ENCODE peak calls at places on chromosomes 1 and 21, in four cellular contexts. F is K562, R is HL-60, H is GM12878. D is an unnamed sample.

GRCh38 chr1:116817582-116818064 is 63.4 kb downstream of the CD2 start:
- DNase-seq in R (peak; percentile 64), H (no peak), F (peak; percentile 86), D (peak; percentile 30)

GRCh38 chr1:112716133-112716720 is 1.1 kb upstream of the PPM1J start:
- DNase-seq in R (peak; percentile 81), F (peak; percentile 86), H (no peak), D (peak; percentile 59)

GRCh38 chr1:91790296-91790851 is 95.6 kb downstream of the TGFBR3 start:
- DNase-seq in F (no peak), H (no peak), R (no peak), D (no peak)

GRCh38 chr1:25700124-25700523 is 83.5 kb downstream of the MAN1C1 start:
- DNase-seq in F (no peak), H (no peak), R (no peak), D (no peak)

GRCh38 chr1:85406887-85407593 is 57.9 kb downstream of the DDAH1 start:
- DNase-seq in R (no peak), H (no peak), F (no peak), D (no peak)

GRCh38 chr1:36433102-36433501 is 17.1 kb downstream of the OSCP1 start:
- DNase-seq in F (no peak), H (no peak), R (no peak), D (no peak)

GRCh38 chr1:214989341-214989740 is 93.2 kb upstream of the KCNK2 start:
- DNase-seq in F (no peak), R (no peak), H (no peak), D (no peak)

GRCh38 chr1:224067621-224068457 is 46.1 kb upstream of the FBXO28 start:
- DNase-seq in H (no peak), R (no peak), F (no peak), D (no peak)

GRCh38 chr1:167763525-167764220 is 41.9 kb downstream of the MPZL1 start:
- DNase-seq in F (no peak), H (no peak), R (no peak), D (no peak)

GRCh38 chr1:14765773-14766172 is 167.3 kb downstream of the KAZN start:
- DNase-seq in R (no peak), H (no peak), F (no peak), D (no peak)

GRCh38 chr1:159774465-159774864 is 6.3 kb upstream of the DUSP23 start:
- DNase-seq in H (no peak), R (no peak), F (no peak), D (no peak)

GRCh38 chr1:3079381-3080093 is 10.5 kb downstream of the PRDM16 start:
- DNase-seq in H (no peak), R (no peak), F (no peak), D (no peak)

GRCh38 chr1:38013027-38013588 is 574 bp downstream of the UTP11 start:
- DNase-seq in R (no peak), F (peak; percentile 60), H (no peak), D (no peak)

GRCh38 chr1:85151446-85151845 is 49.4 kb downstream of the SYDE2 start:
- DNase-seq in H (no peak), F (no peak), R (no peak), D (no peak)

GRCh38 chr21:31520506-31521163 is 138.9 kb upstream of the SOD1 start:
- DNase-seq in R (no peak), H (no peak), F (no peak), D (no peak)

GRCh38 chr1:110070282-110070967 is at the start of gene ALX3:
- DNase-seq in R (no peak), H (no peak), F (no peak), D (no peak)

GRCh38 chr1:99685516-99686180 is 39.7 kb downstream of the PALMD start:
- DNase-seq in H (peak; percentile 13), F (peak; percentile 48), R (peak; percentile 67), D (peak; percentile 10)

GRCh38 chr1:21869620-21870121 is 57.6 kb downstream of the LDLRAD2 start:
- DNase-seq in H (no peak), F (no peak), R (no peak), D (no peak)

GRCh38 chr1:37556712-37557196 is at the start of gene DNALI1:
- DNase-seq in F (peak; percentile 94), R (no peak), H (no peak), D (peak; percentile 27)

GRCh38 chr1:147243228-147243685 is 773 bp downstream of the CHD1L start:
- DNase-seq in R (peak; percentile 23), H (no peak), F (peak; percentile 48), D (no peak)

GRCh38 chr1:236766506-236766905 is 28.6 kb upstream of the MTR start:
- DNase-seq in R (no peak), F (no peak), H (no peak), D (no peak)

GRCh38 chr1:70496181-70496580 is 85.1 kb downstream of the CTH start:
- DNase-seq in H (no peak), F (no peak), R (no peak), D (no peak)

GRCh38 chr21:39661121-39661520 is 48.4 kb downstream of the B3GALT5 start:
- DNase-seq in H (no peak), R (no peak), F (no peak), D (no peak)

GRCh38 chr1:245710961-245711903 is 556.4 kb downstream of the KIF26B start:
- DNase-seq in F (peak; percentile 38), H (no peak), R (peak; percentile 17), D (no peak)

GRCh38 chr1:63663873-63664272 is 70.7 kb downstream of the PGM1 start:
- DNase-seq in H (no peak), F (no peak), R (no peak), D (no peak)

GRCh38 chr1:163664706-163665321 is 343.1 kb downstream of the NUF2 start:
- DNase-seq in H (no peak), R (no peak), F (no peak), D (no peak)

GRCh38 chr1:207825719-207826556 is 74.1 kb downstream of the CD46 start:
- DNase-seq in F (peak; percentile 86), H (peak; percentile 98), R (peak; percentile 95), D (peak; percentile 53)

GRCh38 chr1:18560692-18561091 is 70.0 kb upstream of the PAX7 start:
- DNase-seq in H (no peak), R (no peak), F (no peak), D (no peak)

GRCh38 chr1:196027127-196027526 is 581.1 kb downstream of the KCNT2 start:
- DNase-seq in R (no peak), H (no peak), F (no peak), D (no peak)

GRCh38 chr1:163074004-163074403 is 4.8 kb downstream of the RGS4 start:
- DNase-seq in H (no peak), F (no peak), R (no peak), D (no peak)

GRCh38 chr1:63877816-63878215 is 104.0 kb downstream of the ROR1 start:
- DNase-seq in F (no peak), H (no peak), R (no peak), D (no peak)

GRCh38 chr1:62508187-62508758 is 71.4 kb downstream of the USP1 start:
- DNase-seq in R (peak; percentile 36), F (peak; percentile 15), H (peak; percentile 9), D (no peak)

GRCh38 chr1:65243492-65243891 is 65.9 kb upstream of the DNAJC6 start:
- DNase-seq in H (no peak), R (no peak), F (no peak), D (no peak)

GRCh38 chr1:85027242-85027983 is 20.9 kb downstream of the MCOLN3 start:
- DNase-seq in R (no peak), F (no peak), H (no peak), D (no peak)

GRCh38 chr1:44294588-44295007 is 60.5 kb downstream of the ERI3 start:
- DNase-seq in F (peak; percentile 79), H (no peak), R (peak; percentile 23), D (no peak)

GRCh38 chr1:181134543-181135461 is 46.3 kb downstream of the IER5 start:
- DNase-seq in H (peak; percentile 91), F (no peak), R (peak; percentile 39), D (no peak)

GRCh38 chr1:183567584-183567983 is 22.7 kb downstream of the NCF2 start:
- DNase-seq in R (peak; percentile 90), H (peak; percentile 17), F (peak; percentile 65), D (peak; percentile 23)

GRCh38 chr1:58619286-58620054 is 42.4 kb upstream of the TACSTD2 start:
- DNase-seq in F (no peak), H (no peak), R (no peak), D (no peak)

GRCh38 chr21:39109163-39109530 is 74.1 kb downstream of the PSMG1 start:
- DNase-seq in F (no peak), H (no peak), R (no peak), D (no peak)

GRCh38 chr1:221939598-221939997 is 197.7 kb upstream of the DUSP10 start:
- DNase-seq in F (no peak), H (peak; percentile 84), R (no peak), D (no peak)
- TF ChIP-seq SPI1 in F (no peak), H (no peak), R (no peak), D (no peak)

GRCh38 chr1:1436634-1437032 is 1.1 kb downstream of the VWA1 start:
- DNase-seq in R (no peak), H (no peak), F (peak; percentile 13), D (no peak)

GRCh38 chr1:1435911-1436633 is 582 bp downstream of the VWA1 start:
- DNase-seq in F (peak; percentile 15), R (no peak), H (no peak), D (no peak)

GRCh38 chr1:1434812-1435093 is 737 bp upstream of the VWA1 start:
- DNase-seq in H (no peak), R (no peak), F (no peak), D (no peak)

GRCh38 chr1:1434131-1434811 is 1.2 kb upstream of the VWA1 start:
- DNase-seq in H (no peak), R (peak; percentile 52), F (peak; percentile 33), D (peak; percentile 43)

GRCh38 chr1:1435094-1435903 is at the start of gene VWA1:
- DNase-seq in R (peak; percentile 14), H (no peak), F (peak; percentile 98), D (peak; percentile 92)
- TF ChIP-seq SPI1 in R (no peak), H (no peak), F (no peak), D (no peak)

GRCh38 chr21:35697321-35697808 is 363.0 kb downstream of the SETD4 start:
- DNase-seq in R (peak; percentile 53), H (no peak), F (no peak), D (no peak)
- TF ChIP-seq SPI1 in R (no peak), H (no peak), F (no peak), D (no peak)

GRCh38 chr1:243882276-243882675 is 32.2 kb upstream of the AKT3 start:
- DNase-seq in F (peak; percentile 20), R (no peak), H (no peak), D (no peak)
- TF ChIP-seq SPI1 in F (no peak), R (no peak), H (no peak), D (no peak)

GRCh38 chr1:24390924-24391782 is 22.4 kb downstream of the STPG1 start:
- DNase-seq in H (no peak), R (peak; percentile 65), F (peak; percentile 78), D (no peak)
- TF ChIP-seq SPI1 in H (no peak), R (no peak), F (no peak), D (no peak)

GRCh38 chr1:206506405-206506802 is 927 bp upstream of the RASSF5 start:
- DNase-seq in H (no peak), R (no peak), F (no peak), D (no peak)

GRCh38 chr1:206504363-206504713 is 3.0 kb upstream of the RASSF5 start:
- DNase-seq in F (no peak), H (no peak), R (no peak), D (no peak)

GRCh38 chr1:206506803-206507394 is 432 bp upstream of the RASSF5 start:
- DNase-seq in H (no peak), F (no peak), R (no peak), D (no peak)

GRCh38 chr1:206507395-206508129 is at the start of gene RASSF5:
- DNase-seq in R (peak; percentile 67), H (no peak), F (peak; percentile 65), D (peak; percentile 84)

GRCh38 chr1:206505702-206506375 is 1.5 kb upstream of the RASSF5 start:
- DNase-seq in R (no peak), H (no peak), F (peak; percentile 60), D (no peak)
- TF ChIP-seq SPI1 in R (no peak), H (no peak), F (no peak), D (no peak)